ENCODE peak calls at places on chromosome 6, in eight cellular contexts. L, K, B, Q, U, R, M and D are unnamed samples.

GRCh38 chr6:118808794-118809668 is 84.9 kb upstream of the ASF1A start:
- DNase-seq in L (no peak), K (no peak), B (no peak), Q (no peak), U (no peak), R (no peak), M (peak; percentile 49), D (no peak)

GRCh38 chr6:5403619-5404018 is 142.3 kb downstream of the FARS2 start:
- DNase-seq in L (no peak), K (no peak), B (no peak), Q (no peak), U (no peak), R (no peak), M (no peak), D (no peak)

GRCh38 chr6:16267428-16268263 is 29.3 kb downstream of the GMPR start:
- DNase-seq in L (no peak), K (no peak), B (no peak), Q (no peak), U (no peak), R (no peak), M (no peak), D (peak; percentile 39)

GRCh38 chr6:2713473-2714358 is 37.0 kb downstream of the MYLK4 start:
- DNase-seq in L (no peak), K (no peak), B (no peak), Q (no peak), U (no peak), R (no peak), M (no peak), D (no peak)

GRCh38 chr6:7541175-7542064 is at the start of gene DSP:
- DNase-seq in L (peak; percentile 88), K (peak; percentile 68), B (peak; percentile 83), Q (no peak), U (peak; percentile 76), R (peak; percentile 85), M (peak; percentile 72), D (peak; percentile 66)

GRCh38 chr6:140879861-140880260 is 1252.9 kb upstream of the GJE1 start:
- DNase-seq in L (no peak), K (no peak), B (no peak), Q (no peak), U (no peak), R (no peak), M (no peak), D (no peak)

GRCh38 chr6:24476631-24477030 is 12.7 kb downstream of the GPLD1 start:
- DNase-seq in L (no peak), K (no peak), B (no peak), Q (no peak), U (no peak), R (no peak), M (no peak), D (no peak)

GRCh38 chr6:106444777-106445507 is 84.4 kb downstream of the CRYBG1 start:
- DNase-seq in L (no peak), K (no peak), B (no peak), Q (no peak), U (no peak), R (peak; percentile 76), M (no peak), D (peak; percentile 74)

GRCh38 chr6:13733178-13733851 is 21.7 kb upstream of the RANBP9 start:
- DNase-seq in L (no peak), K (peak; percentile 46), B (no peak), Q (no peak), U (peak; percentile 22), R (no peak), M (peak; percentile 55), D (no peak)

GRCh38 chr6:34065470-34066283 is 80.2 kb downstream of the GRM4 start:
- DNase-seq in L (no peak), K (peak; percentile 48), B (no peak), Q (no peak), U (peak; percentile 61), R (no peak), M (no peak), D (no peak)

GRCh38 chr6:167116109-167116837 is 6.6 kb upstream of the CCR6 start:
- DNase-seq in L (no peak), K (no peak), B (no peak), Q (no peak), U (no peak), R (no peak), M (no peak), D (no peak)

GRCh38 chr6:117728626-117729025 is 53.4 kb downstream of the NUS1 start:
- DNase-seq in L (no peak), K (no peak), B (no peak), Q (no peak), U (no peak), R (no peak), M (no peak), D (no peak)

GRCh38 chr6:37218061-37218460 is 39.5 kb upstream of the TBC1D22B start:
- DNase-seq in L (no peak), K (no peak), B (no peak), Q (no peak), U (no peak), R (no peak), M (no peak), D (no peak)

DNA sequence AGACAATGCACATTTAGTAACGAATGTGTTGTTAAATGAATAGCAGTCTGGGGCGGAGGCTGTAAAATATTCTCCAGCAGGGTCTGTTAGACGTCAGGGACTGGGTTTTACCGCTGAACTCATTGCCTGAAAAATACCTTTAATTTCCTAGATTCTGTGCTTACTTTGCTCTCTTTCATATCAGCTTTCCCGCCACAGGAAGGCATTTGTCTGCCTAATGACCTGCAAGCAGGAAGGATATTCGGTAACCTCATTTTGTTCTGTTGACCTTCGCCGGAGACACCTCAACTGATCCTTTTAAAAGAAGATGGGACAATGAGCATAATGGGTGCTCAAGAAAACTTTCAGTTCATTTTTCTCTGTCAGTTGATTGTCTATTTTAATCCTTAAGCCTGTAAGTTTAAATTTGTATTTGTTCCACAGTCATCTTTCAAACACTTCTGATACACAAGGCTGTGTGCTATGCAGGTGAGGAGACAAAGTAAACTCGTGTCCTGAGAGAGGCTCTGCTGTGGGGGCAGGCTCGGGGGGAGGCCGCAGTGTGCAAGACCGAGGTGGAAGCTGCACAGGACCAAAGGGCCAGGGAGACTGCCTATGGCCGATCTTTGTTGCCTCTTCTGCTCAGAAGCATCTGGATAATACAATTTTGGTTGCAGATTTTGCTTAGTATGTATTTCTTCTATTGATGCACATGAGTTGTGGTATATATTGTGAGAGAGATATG is 27.4 kb upstream of the SIM1 start:
- DNase-seq in L (no peak), K (no peak), B (no peak), Q (no peak), U (no peak), R (no peak), M (no peak), D (no peak)
- H3K4me1 ChIP-seq in L (no peaks in the 10 kb centered on the region), K (no peaks in the 10 kb centered on the region), B (no peaks in the 10 kb centered on the region), Q (no peaks in the 10 kb centered on the region), U (no peaks in the 10 kb centered on the region), R (no peaks in the 10 kb centered on the region), M (no peaks in the 10 kb centered on the region), D (no peaks in the 10 kb centered on the region)

DNA sequence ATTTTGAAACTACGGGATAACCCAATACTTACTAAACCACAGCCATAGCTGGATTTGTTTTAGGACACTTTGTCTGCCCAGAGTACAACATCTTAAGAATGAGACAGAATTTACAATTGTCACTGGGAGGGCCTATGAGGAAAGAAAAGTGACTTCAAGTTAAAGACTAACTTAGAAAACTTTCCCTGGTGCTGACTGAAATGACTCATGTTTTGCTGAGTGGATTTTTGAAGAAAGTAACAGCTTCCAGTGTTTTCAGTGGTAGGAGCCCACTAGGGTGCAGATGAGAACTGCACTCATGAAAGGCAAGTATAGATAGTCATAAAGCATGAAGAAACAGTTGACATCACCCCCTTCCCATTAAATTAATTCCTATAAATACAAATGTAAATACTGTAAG is 988.2 kb upstream of the MAP3K7 start:
- DNase-seq in L (no peak), K (no peak), B (no peak), Q (no peak), U (no peak), R (no peak), M (no peak), D (no peak)
- TF ChIP-seq CTCF in L (no peak), K (no peak), B (no peak), Q (no peak), U (no peak), R (no peak), M (no peak), D (no peak)

GRCh38 chr6:107591346-107591745 is 101.4 kb downstream of the SOBP start:
- DNase-seq in L (no peak), K (no peak), B (no peak), Q (no peak), U (no peak), R (no peak), M (no peak), D (no peak)

GRCh38 chr6:107587402-107587801 is 97.5 kb downstream of the SOBP start:
- DNase-seq in L (no peak), K (no peak), B (no peak), Q (no peak), U (no peak), R (no peak), M (no peak), D (no peak)

GRCh38 chr6:107589199-107589598 is 99.3 kb downstream of the SOBP start:
- DNase-seq in L (no peak), K (no peak), B (no peak), Q (no peak), U (no peak), R (no peak), M (no peak), D (no peak)

GRCh38 chr6:107589934-107590333 is 100.0 kb downstream of the SOBP start:
- DNase-seq in L (no peak), K (no peak), B (no peak), Q (no peak), U (no peak), R (no peak), M (no peak), D (no peak)

GRCh38 chr6:107590378-107590777 is 100.5 kb downstream of the SOBP start:
- DNase-seq in L (no peak), K (no peak), B (no peak), Q (no peak), U (no peak), R (peak; percentile 34), M (no peak), D (no peak)
- H3K4me1 ChIP-seq in L (no peaks in the 10 kb centered on the region), K (peaks cover 61% of the 10 kb centered on the region), B (peaks cover 47% of the 10 kb centered on the region), Q (peaks cover 1% of the 10 kb centered on the region), U (no peaks in the 10 kb centered on the region), R (peaks cover 21% of the 10 kb centered on the region), M (no peaks in the 10 kb centered on the region), D (no peaks in the 10 kb centered on the region)

DNA sequence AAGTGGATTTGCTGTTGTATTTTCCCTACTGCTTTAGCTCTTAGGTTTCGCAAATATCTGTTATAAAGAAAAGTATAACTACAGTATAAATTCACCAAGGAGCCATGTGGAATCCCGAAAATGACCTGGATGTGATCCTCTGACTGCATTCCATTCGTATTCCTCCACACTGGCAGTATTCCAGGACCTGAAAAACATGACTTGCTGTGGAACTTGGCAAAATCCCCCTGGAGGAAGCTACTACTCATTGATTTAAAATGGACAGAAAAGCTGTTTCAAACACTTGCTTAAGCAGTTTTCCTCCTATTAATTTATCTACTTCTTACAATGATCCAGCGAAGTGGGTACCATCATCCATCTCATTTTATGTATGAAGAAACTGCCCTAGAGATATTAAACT is 13.3 kb upstream of the ENPP5 start:
- DNase-seq in L (no peak), K (no peak), B (no peak), Q (peak; percentile 21), U (no peak), R (no peak), M (no peak), D (no peak)
- TF ChIP-seq CTCF in L (no peak), K (no peak), B (no peak), Q (no peak), U (no peak), R (no peak), M (no peak), D (no peak)

GRCh38 chr6:32942555-32942954 is 1.7 kb upstream of the HLA-DMB start:
- DNase-seq in L (no peak), K (no peak), B (no peak), Q (no peak), U (no peak), R (no peak), M (no peak), D (no peak)
- H3K4me1 ChIP-seq in L (peaks cover 96% of the 10 kb centered on the region), K (peaks cover 19% of the 10 kb centered on the region), B (peaks cover 12% of the 10 kb centered on the region), Q (no peaks in the 10 kb centered on the region), U (peaks cover 10% of the 10 kb centered on the region), R (peaks cover 6% of the 10 kb centered on the region), M (peaks cover 48% of the 10 kb centered on the region), D (peaks cover 35% of the 10 kb centered on the region)